ENCODE peak calls at places on chromosomes 7 and 10, in five cellular contexts. J is spleen, P is mucosa of descending colon, H is fibroblast of the aortic adventitia, E is astrocyte. R is an unnamed sample.

GRCh38 chr10:124375691-124376090 is 43.0 kb downstream of the OAT start:
- DNase-seq in P (no peak), E (no peak), J (no peak), H (no peak), R (no peak)

GRCh38 chr7:135905355-135905754 is 71.8 kb downstream of the MTPN start:
- DNase-seq in P (no peak), E (no peak), H (no peak), J (no peak), R (peak; percentile 27)

GRCh38 chr7:111937164-111937563 is 269.0 kb downstream of the DOCK4 start:
- DNase-seq in J (no peak), H (no peak), E (no peak), P (no peak), R (no peak)

GRCh38 chr10:62044569-62044968 is 143.1 kb downstream of the ARID5B start:
- DNase-seq in P (no peak), E (no peak), J (no peak), H (no peak), R (no peak)

GRCh38 chr10:120979435-120980315 is 128.5 kb downstream of the WDR11 start:
- DNase-seq in E (no peak), H (no peak), J (no peak), P (peak; percentile 81), R (no peak)

GRCh38 chr7:147813316-147813715 is 777.2 kb upstream of the C7orf33 start:
- DNase-seq in E (no peak), H (no peak), P (no peak), J (no peak), R (no peak)

GRCh38 chr7:39465055-39465929 is 100.9 kb upstream of the YAE1 start:
- DNase-seq in J (no peak), E (peak; percentile 45), P (peak; percentile 40), H (peak; percentile 77), R (peak; percentile 19)

GRCh38 chr10:1938317-1938716 is 201.0 kb upstream of the ADARB2 start:
- DNase-seq in E (no peak), H (no peak), J (no peak), P (no peak), R (no peak)

GRCh38 chr7:101121996-101122932 is 4.6 kb upstream of the SERPINE1 start:
- DNase-seq in P (peak; percentile 54), H (peak; percentile 99), J (no peak), E (peak; percentile 99), R (peak; percentile 86)

GRCh38 chr10:108104697-108105096 is 940.2 kb upstream of the SORCS1 start:
- DNase-seq in E (no peak), J (no peak), H (no peak), P (no peak), R (no peak)

GRCh38 chr7:106462365-106462859 is 177.6 kb upstream of the NAMPT start:
- DNase-seq in E (no peak), J (no peak), H (peak; percentile 75), P (no peak), R (peak; percentile 51)

GRCh38 chr7:100211342-100211780 is 8.4 kb upstream of the PVRIG start:
- DNase-seq in J (peak; percentile 59), P (no peak), H (no peak), E (no peak), R (no peak)

GRCh38 chr7:39085590-39086049 is 107.9 kb downstream of the POU6F2 start:
- DNase-seq in P (no peak), H (peak; percentile 2), E (peak; percentile 2), J (no peak), R (no peak)

GRCh38 chr7:42192072-42192471 is 44.9 kb downstream of the GLI3 start:
- DNase-seq in H (peak; percentile 30), J (no peak), P (no peak), E (no peak), R (no peak)

GRCh38 chr10:89627863-89628262 is 17.2 kb downstream of the PANK1 start:
- DNase-seq in P (no peak), E (no peak), H (no peak), J (no peak), R (no peak)

GRCh38 chr7:142797342-142797798 is 26.6 kb downstream of the PRSS2 start:
- DNase-seq in E (no peak), H (no peak), P (no peak), J (peak; percentile 83), R (no peak)
- H3K4me3 ChIP-seq in E (peak overlapping the region; percentile 74), H (peak overlapping the region; percentile 67), P (peak overlapping the region; percentile 3), J (peak overlapping the region; percentile 38), R (no peak overlapping the region)

GRCh38 chr10:70478191-70479160 is at the start of gene PALD1:
- DNase-seq in P (peak; percentile 62), E (peak; percentile 39), J (peak; percentile 89), H (peak; percentile 10), R (peak; percentile 67)

GRCh38 chr10:70480254-70480861 is 1.8 kb downstream of the PALD1 start:
- DNase-seq in P (no peak), H (no peak), E (no peak), J (no peak), R (no peak)

GRCh38 chr10:70479161-70479531 is 579 bp downstream of the PALD1 start:
- DNase-seq in E (no peak), J (no peak), P (no peak), H (no peak), R (peak; percentile 39)

GRCh38 chr10:70481105-70481504 is 2.5 kb downstream of the PALD1 start:
- DNase-seq in E (no peak), H (no peak), J (no peak), P (no peak), R (no peak)

GRCh38 chr10:70479626-70480253 is 1.2 kb downstream of the PALD1 start:
- DNase-seq in J (no peak), E (no peak), H (no peak), P (peak; percentile 48), R (no peak)
- H3K4me3 ChIP-seq in J (peak overlapping the region; percentile 66), E (no peak overlapping the region), H (no peak overlapping the region), P (no peak overlapping the region), R (peak overlapping the region; percentile 65)

GRCh38 chr7:118352854-118353453 is 128.4 kb downstream of the ANKRD7 start:
- DNase-seq in E (peak; percentile 6), H (peak; percentile 6), J (no peak), P (no peak), R (peak; percentile 44)

GRCh38 chr7:118349604-118350003 is 125.1 kb downstream of the ANKRD7 start:
- DNase-seq in H (no peak), P (no peak), E (no peak), J (no peak), R (no peak)

DNA sequence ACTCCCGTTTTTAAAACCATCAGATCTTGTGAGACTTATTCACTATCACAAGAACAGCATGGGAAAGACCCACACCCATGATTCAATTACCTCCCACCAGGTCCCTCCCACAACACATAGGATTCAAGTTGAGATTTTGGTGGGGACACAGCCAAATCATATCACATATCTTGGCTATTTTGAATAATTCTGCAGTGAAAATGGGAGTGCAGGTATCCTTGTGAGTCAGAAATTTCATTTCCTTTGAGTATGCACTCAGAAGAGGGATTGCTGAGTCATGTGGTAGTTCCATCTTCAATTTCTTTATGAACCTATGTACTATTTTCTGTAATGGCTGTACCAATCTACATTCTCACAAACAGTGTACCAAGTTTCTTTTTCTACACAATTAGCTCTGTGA is 125.8 kb downstream of the ANKRD7 start:
- DNase-seq in E (no peak), P (no peak), J (no peak), H (no peak), R (no peak)
- H3K4me3 ChIP-seq in E (no peak overlapping the region), P (no peak overlapping the region), J (no peak overlapping the region), H (no peak overlapping the region), R (no peak overlapping the region)

DNA sequence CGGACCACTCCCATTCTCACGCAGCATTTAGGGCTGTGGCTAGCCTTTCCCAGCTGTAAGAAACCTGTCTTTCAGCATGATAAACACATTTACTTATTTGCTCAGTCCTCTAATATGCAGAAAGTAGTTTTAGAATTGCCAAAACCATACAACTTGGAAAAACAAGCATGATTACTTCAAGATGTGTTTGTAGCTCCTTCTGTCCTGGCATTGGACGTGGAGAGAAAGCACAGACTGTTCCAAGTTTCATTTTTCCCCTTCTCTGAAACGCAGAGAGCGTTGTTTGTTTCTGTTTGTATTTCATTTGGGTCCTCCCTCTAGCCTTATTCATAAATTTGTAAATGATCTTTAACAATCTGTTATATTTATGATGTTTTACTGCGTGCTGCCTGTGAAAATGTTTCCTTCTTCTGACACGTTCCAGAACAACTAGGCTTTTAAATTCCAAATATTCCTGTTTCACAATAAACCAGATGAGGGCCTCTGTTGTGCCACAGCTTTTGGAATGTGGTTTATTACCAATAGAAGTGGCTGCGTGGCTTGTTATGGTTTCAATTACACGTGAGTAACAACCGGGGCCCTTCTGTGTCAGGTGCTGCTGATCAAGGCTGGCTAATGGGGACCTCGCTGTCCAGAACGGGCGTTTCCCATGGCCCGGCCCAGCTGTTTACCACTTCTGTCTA is 26.1 kb downstream of the MNX1 start:
- DNase-seq in E (no peak), P (no peak), J (no peak), H (peak; percentile 70), R (no peak)
- H3K4me3 ChIP-seq in E (no peak overlapping the region), P (no peak overlapping the region), J (no peak overlapping the region), H (peak overlapping the region; percentile 36), R (no peak overlapping the region)

GRCh38 chr10:117345143-117345542 is 30.1 kb downstream of the PDZD8 start:
- DNase-seq in P (no peak), E (no peak), J (no peak), H (no peak), R (peak; percentile 6)
- H3K4me3 ChIP-seq in P (no peak overlapping the region), E (no peak overlapping the region), J (no peak overlapping the region), H (no peak overlapping the region), R (no peak overlapping the region)

GRCh38 chr10:71985542-71986250 is 21.5 kb downstream of the CHST3 start:
- DNase-seq in H (peak; percentile 85), P (no peak), J (no peak), E (peak; percentile 70), R (no peak)
- H3K4me3 ChIP-seq in H (no peak overlapping the region), P (no peak overlapping the region), J (no peak overlapping the region), E (no peak overlapping the region), R (no peak overlapping the region)

R was measured in SJCRH30.